ENCODE peak calls at places on chromosomes 6 and 20, in four cellular contexts. One of them, this sample, is unnamed.
A peak's percentile ranks its signal among the peaks of the same experiment; 100 is the strongest.

GRCh38 chr20:33925867-33926266 is 67.8 kb upstream of the RALY start:
- DNase-seq in fibroblast of pulmonary artery: no peak
- DNase-seq in pancreas: no peak
- DNase-seq in cardiac muscle cell: no peak
- DNase-seq in this sample: no peak

GRCh38 chr6:105993341-105993740 is 92.8 kb upstream of the PRDM1 start:
- DNase-seq in fibroblast of pulmonary artery: no peak
- DNase-seq in pancreas: no peak
- DNase-seq in cardiac muscle cell: peak; percentile 40
- DNase-seq in this sample: no peak

GRCh38 chr20:50189681-50190250 is 864 bp upstream of the CEBPB start:
- DNase-seq in fibroblast of pulmonary artery: no peak
- DNase-seq in pancreas: peak; percentile 79
- DNase-seq in cardiac muscle cell: no peak
- DNase-seq in this sample: no peak

GRCh38 chr20:41046716-41047115 is 18.1 kb downstream of the TOP1 start:
- DNase-seq in fibroblast of pulmonary artery: no peak
- DNase-seq in pancreas: no peak
- DNase-seq in cardiac muscle cell: no peak
- DNase-seq in this sample: peak; percentile 55

GRCh38 chr6:13924146-13924948 is 405 bp upstream of the RNF182 start:
- DNase-seq in fibroblast of pulmonary artery: peak; percentile 37
- DNase-seq in pancreas: peak; percentile 33
- DNase-seq in cardiac muscle cell: peak; percentile 78
- DNase-seq in this sample: peak; percentile 21

GRCh38 chr20:45419188-45420091 is 3.5 kb downstream of the PIGT start:
- DNase-seq in fibroblast of pulmonary artery: peak; percentile 99
- DNase-seq in pancreas: peak; percentile 87
- DNase-seq in cardiac muscle cell: no peak
- DNase-seq in this sample: peak; percentile 99

GRCh38 chr6:110102411-110102810 is 77.1 kb downstream of the WASF1 start:
- DNase-seq in fibroblast of pulmonary artery: no peak
- DNase-seq in pancreas: no peak
- DNase-seq in cardiac muscle cell: no peak
- DNase-seq in this sample: no peak

GRCh38 chr20:58218665-58219341 is 9.7 kb downstream of the ANKRD60 start:
- DNase-seq in fibroblast of pulmonary artery: no peak
- DNase-seq in pancreas: no peak
- DNase-seq in cardiac muscle cell: no peak
- DNase-seq in this sample: no peak

GRCh38 chr6:107292570-107293285 is 166.6 kb downstream of the PDSS2 start:
- DNase-seq in fibroblast of pulmonary artery: no peak
- DNase-seq in pancreas: no peak
- DNase-seq in cardiac muscle cell: peak; percentile 62
- DNase-seq in this sample: no peak

GRCh38 chr6:44868905-44869304 is 459.2 kb upstream of the RUNX2 start:
- DNase-seq in fibroblast of pulmonary artery: no peak
- DNase-seq in pancreas: no peak
- DNase-seq in cardiac muscle cell: no peak
- DNase-seq in this sample: no peak

GRCh38 chr6:44867561-44868334 is 460.4 kb upstream of the RUNX2 start:
- DNase-seq in fibroblast of pulmonary artery: no peak
- DNase-seq in pancreas: no peak
- DNase-seq in cardiac muscle cell: no peak
- DNase-seq in this sample: no peak

GRCh38 chr6:44868335-44868668 is 459.8 kb upstream of the RUNX2 start:
- DNase-seq in fibroblast of pulmonary artery: no peak
- DNase-seq in pancreas: no peak
- DNase-seq in cardiac muscle cell: no peak
- DNase-seq in this sample: no peak

GRCh38 chr6:44869321-44869897 is 458.7 kb upstream of the RUNX2 start:
- DNase-seq in fibroblast of pulmonary artery: no peak
- DNase-seq in pancreas: no peak
- DNase-seq in cardiac muscle cell: no peak
- DNase-seq in this sample: peak; percentile 7
- H3K4me3 ChIP-seq in fibroblast of pulmonary artery: no peak overlapping the region
- H3K4me3 ChIP-seq in pancreas: no peak overlapping the region
- H3K4me3 ChIP-seq in cardiac muscle cell: no peak overlapping the region
- H3K4me3 ChIP-seq in this sample: no peak overlapping the region

DNA sequence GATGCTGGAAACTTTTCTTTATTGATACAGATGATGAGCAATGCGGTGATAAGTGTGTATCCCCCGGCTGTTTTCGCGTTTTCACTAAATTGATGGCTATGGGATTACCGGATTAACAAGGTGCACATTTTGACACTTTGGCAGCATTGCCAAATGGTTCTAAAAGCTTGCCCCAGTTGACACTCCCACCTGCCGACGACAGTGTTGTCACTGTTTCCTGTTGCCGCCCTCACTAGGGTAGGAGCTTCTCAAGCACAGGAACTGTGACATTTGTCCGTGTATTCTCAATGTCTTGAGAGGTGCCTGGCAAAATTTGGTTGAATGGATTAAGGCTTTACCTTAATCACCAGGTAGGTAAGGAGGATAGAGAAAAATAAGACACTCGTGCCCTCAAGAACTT is 9.8 kb upstream of the MAPK13 start:
- DNase-seq in fibroblast of pulmonary artery: no peak
- DNase-seq in pancreas: no peak
- DNase-seq in cardiac muscle cell: no peak
- DNase-seq in this sample: no peak
- TF ChIP-seq CTCF in fibroblast of pulmonary artery: no peak
- TF ChIP-seq CTCF in pancreas: no peak
- TF ChIP-seq CTCF in cardiac muscle cell: no peak
- TF ChIP-seq CTCF in this sample: no peak

GRCh38 chr6:79756496-79756895 is 125.4 kb downstream of the SH3BGRL2 start:
- DNase-seq in fibroblast of pulmonary artery: no peak
- DNase-seq in pancreas: no peak
- DNase-seq in cardiac muscle cell: no peak
- DNase-seq in this sample: no peak

GRCh38 chr6:79755967-79756366 is 124.8 kb downstream of the SH3BGRL2 start:
- DNase-seq in fibroblast of pulmonary artery: no peak
- DNase-seq in pancreas: no peak
- DNase-seq in cardiac muscle cell: no peak
- DNase-seq in this sample: no peak

GRCh38 chr6:79750806-79751205 is 119.7 kb downstream of the SH3BGRL2 start:
- DNase-seq in fibroblast of pulmonary artery: no peak
- DNase-seq in pancreas: no peak
- DNase-seq in cardiac muscle cell: no peak
- DNase-seq in this sample: no peak
- H3K4me3 ChIP-seq in fibroblast of pulmonary artery: no peak overlapping the region
- H3K4me3 ChIP-seq in pancreas: no peak overlapping the region
- H3K4me3 ChIP-seq in cardiac muscle cell: no peak overlapping the region
- H3K4me3 ChIP-seq in this sample: no peak overlapping the region

GRCh38 chr6:166834049-166834448 is 122.3 kb downstream of the RNASET2 start:
- DNase-seq in fibroblast of pulmonary artery: no peak
- DNase-seq in pancreas: no peak
- DNase-seq in cardiac muscle cell: no peak
- DNase-seq in this sample: no peak
- TF ChIP-seq CTCF in fibroblast of pulmonary artery: no peak
- TF ChIP-seq CTCF in pancreas: no peak
- TF ChIP-seq CTCF in cardiac muscle cell: no peak
- TF ChIP-seq CTCF in this sample: no peak

GRCh38 chr6:11403035-11403601 is 134.4 kb upstream of the TMEM170B start:
- DNase-seq in fibroblast of pulmonary artery: no peak
- DNase-seq in pancreas: no peak
- DNase-seq in cardiac muscle cell: no peak
- DNase-seq in this sample: no peak
- H3K4me3 ChIP-seq in fibroblast of pulmonary artery: no peak overlapping the region
- H3K4me3 ChIP-seq in pancreas: no peak overlapping the region
- H3K4me3 ChIP-seq in cardiac muscle cell: no peak overlapping the region
- H3K4me3 ChIP-seq in this sample: no peak overlapping the region

GRCh38 chr20:51396365-51396909 is 146.1 kb downstream of the NFATC2 start:
- DNase-seq in fibroblast of pulmonary artery: no peak
- DNase-seq in pancreas: no peak
- DNase-seq in cardiac muscle cell: no peak
- DNase-seq in this sample: no peak

GRCh38 chr20:51394706-51395105 is 147.8 kb downstream of the NFATC2 start:
- DNase-seq in fibroblast of pulmonary artery: no peak
- DNase-seq in pancreas: no peak
- DNase-seq in cardiac muscle cell: no peak
- DNase-seq in this sample: no peak

GRCh38 chr20:51389543-51389924 is 153.0 kb downstream of the NFATC2 start:
- DNase-seq in fibroblast of pulmonary artery: no peak
- DNase-seq in pancreas: peak; percentile 82
- DNase-seq in cardiac muscle cell: no peak
- DNase-seq in this sample: no peak

GRCh38 chr20:51392625-51393186 is 149.8 kb downstream of the NFATC2 start:
- DNase-seq in fibroblast of pulmonary artery: no peak
- DNase-seq in pancreas: no peak
- DNase-seq in cardiac muscle cell: no peak
- DNase-seq in this sample: no peak

DNA sequence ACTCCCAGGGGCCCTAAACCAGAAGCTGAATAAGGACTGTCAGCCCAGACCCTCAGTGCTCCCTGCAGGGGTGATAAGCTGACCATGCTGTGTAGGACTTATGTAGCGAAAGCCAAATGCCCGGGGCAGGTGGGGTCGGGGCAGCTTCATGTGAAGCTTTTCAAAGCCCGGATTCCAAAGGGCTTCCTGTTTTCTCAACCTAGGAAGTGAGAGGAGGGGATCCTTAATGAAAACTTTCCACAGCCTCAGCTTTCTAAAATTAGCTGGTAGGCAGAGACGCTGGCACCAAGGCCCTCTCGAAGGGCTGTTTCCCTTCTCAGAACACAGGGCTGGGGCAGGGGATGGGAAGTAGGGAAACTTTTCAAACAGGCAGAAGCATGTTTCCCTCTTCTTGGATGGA is 149.0 kb downstream of the NFATC2 start:
- DNase-seq in fibroblast of pulmonary artery: no peak
- DNase-seq in pancreas: no peak
- DNase-seq in cardiac muscle cell: peak; percentile 69
- DNase-seq in this sample: no peak
- TF ChIP-seq CTCF in fibroblast of pulmonary artery: no peak
- TF ChIP-seq CTCF in pancreas: no peak
- TF ChIP-seq CTCF in cardiac muscle cell: no peak
- TF ChIP-seq CTCF in this sample: no peak

DNA sequence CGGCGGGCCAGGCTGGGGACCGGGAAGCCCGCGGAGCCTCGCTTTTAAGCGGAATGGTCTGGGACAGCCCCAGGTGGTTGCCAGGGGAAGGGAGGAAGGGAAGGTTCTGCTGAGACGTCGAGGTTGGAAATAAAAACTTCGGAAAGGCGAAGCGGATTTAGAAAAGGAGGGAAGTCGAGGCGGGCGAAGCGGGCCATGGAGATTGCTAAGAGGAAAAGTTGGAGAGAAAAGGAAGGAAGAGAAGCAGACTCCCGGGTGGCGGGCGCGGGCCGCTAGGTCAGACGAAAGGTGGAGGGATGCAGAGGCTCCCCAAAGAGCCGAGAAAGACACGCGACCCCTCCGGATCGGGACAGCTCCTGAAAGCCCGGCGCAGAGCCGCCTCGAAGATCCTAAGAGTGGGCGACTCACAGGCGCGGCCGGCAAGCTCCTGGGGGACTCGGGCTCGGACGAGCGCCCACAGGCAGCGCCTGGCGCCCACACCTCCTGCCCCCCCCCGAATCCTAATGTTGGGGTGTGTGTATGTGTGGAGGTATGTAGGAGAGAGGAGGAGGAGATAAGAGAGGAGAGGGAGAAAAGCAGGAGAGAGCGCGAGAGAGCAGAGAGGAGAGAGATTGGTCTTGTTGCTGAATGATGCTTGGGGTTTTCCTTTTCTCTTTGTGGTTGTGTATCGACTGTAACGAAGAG is 1.4 kb downstream of the TFAP2B start:
- DNase-seq in fibroblast of pulmonary artery: no peak
- DNase-seq in pancreas: no peak
- DNase-seq in cardiac muscle cell: no peak
- DNase-seq in this sample: no peak
- H3K4me3 ChIP-seq in fibroblast of pulmonary artery: no peak overlapping the region
- H3K4me3 ChIP-seq in pancreas: no peak overlapping the region
- H3K4me3 ChIP-seq in cardiac muscle cell: no peak overlapping the region
- H3K4me3 ChIP-seq in this sample: no peak overlapping the region

DNA sequence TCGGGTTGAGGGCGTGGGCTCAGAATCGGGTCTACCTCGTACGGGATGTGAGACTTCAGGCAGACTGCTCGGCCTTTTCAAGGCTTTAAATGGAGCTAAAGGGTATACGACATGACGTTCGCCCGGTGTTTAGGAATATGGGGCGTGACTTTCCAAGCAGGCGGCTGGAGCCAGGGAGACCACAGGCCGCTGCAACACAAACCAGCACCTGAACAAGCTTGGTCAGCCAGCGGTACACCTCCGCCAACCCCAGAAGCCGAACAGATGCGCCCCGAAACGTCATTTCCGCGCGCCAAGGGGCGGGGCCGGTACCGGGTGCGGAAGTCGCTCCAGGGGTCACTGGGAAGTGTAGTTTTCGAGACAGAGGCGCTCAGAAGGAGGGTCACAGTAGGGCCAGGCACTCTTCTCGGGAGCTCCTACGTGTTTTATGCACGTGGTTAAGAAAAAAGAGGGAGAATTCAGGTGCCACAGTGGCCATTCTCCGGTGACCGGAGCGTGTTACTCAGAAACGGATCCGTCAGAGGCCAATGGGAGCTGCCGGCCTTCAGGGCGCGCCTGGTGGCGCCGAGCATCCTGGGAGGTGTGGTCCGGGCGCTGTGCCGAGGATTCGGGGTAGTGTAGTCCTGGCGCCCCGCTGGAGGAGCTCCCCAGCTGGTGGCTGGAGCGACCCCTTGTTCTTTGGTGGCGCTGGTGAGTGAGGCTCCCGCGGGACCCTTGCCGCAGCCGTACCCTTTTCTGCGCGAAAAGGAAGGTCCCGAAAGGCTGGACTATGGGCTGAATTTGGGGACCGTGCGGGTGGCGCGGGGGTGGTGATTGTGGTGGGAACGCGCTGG is at the start of gene ZNF133:
- DNase-seq in fibroblast of pulmonary artery: peak; percentile 93
- DNase-seq in pancreas: peak; percentile 97
- DNase-seq in cardiac muscle cell: peak; percentile 94
- DNase-seq in this sample: peak; percentile 97
- TF ChIP-seq CTCF in fibroblast of pulmonary artery: peak; percentile 2
- TF ChIP-seq CTCF in pancreas: no peak
- TF ChIP-seq CTCF in cardiac muscle cell: no peak
- TF ChIP-seq CTCF in this sample: no peak

This sample was measured in epithelial cell of esophagus.